ENCODE peak calls at places on chromosomes 1 and 21, in seven cellular contexts. Q is lower lobe of right lung; N is cardiac muscle cell; J is lung; H is heart left ventricle; T is left ventricle myocardium inferior; I is CD8-positive, alpha-beta T cell. E is an unnamed sample.

GRCh38 chr1:208219659-208220282 is 24.4 kb downstream of the PLXNA2 start:
- DNase-seq in I (no peak), N (peak; percentile 71), J (no peak), Q (peak; percentile 71), H (peak; percentile 81), T (peak; percentile 70), E (peak; percentile 66)

GRCh38 chr1:93471911-93472310 is 24.0 kb downstream of the FNBP1L start:
- DNase-seq in T (no peak), J (no peak), Q (no peak), I (no peak), N (no peak), H (no peak), E (no peak)

GRCh38 chr1:50373532-50373931 is 49.7 kb downstream of the DMRTA2 start:
- DNase-seq in Q (no peak), N (no peak), I (no peak), H (no peak), T (no peak), J (no peak), E (no peak)

GRCh38 chr1:20138961-20139550 is at the start of gene PLA2G2F:
- DNase-seq in H (no peak), J (no peak), N (no peak), T (no peak), I (no peak), Q (peak; percentile 22), E (no peak)

GRCh38 chr1:15969321-15969880 is 6.5 kb downstream of the ZBTB17 start:
- DNase-seq in Q (no peak), I (no peak), N (no peak), T (no peak), H (no peak), J (no peak), E (no peak)

GRCh38 chr1:185969028-185969427 is 234.8 kb downstream of the HMCN1 start:
- DNase-seq in T (no peak), N (no peak), J (no peak), H (no peak), Q (no peak), I (no peak), E (no peak)

GRCh38 chr1:169196566-169196965 is 90.1 kb downstream of the ATP1B1 start:
- DNase-seq in H (no peak), N (no peak), J (no peak), Q (no peak), I (no peak), T (no peak), E (no peak)

GRCh38 chr1:86970938-86971337 is 56.5 kb downstream of the HS2ST1 start:
- DNase-seq in N (no peak), Q (no peak), H (no peak), T (no peak), I (no peak), J (no peak), E (no peak)

GRCh38 chr1:162323023-162323422 is 53.6 kb downstream of the SPATA46 start:
- DNase-seq in N (no peak), J (no peak), I (no peak), H (no peak), Q (no peak), T (no peak), E (no peak)

GRCh38 chr1:36924282-36924791 is 110.0 kb downstream of the GRIK3 start:
- DNase-seq in N (peak; percentile 92), H (peak; percentile 49), Q (peak; percentile 55), I (peak; percentile 24), J (peak; percentile 43), T (peak; percentile 42), E (peak; percentile 51)

GRCh38 chr1:16969057-16969609 is 11.3 kb downstream of the MFAP2 start:
- DNase-seq in Q (no peak), H (no peak), T (no peak), I (no peak), J (no peak), N (no peak), E (no peak)

GRCh38 chr1:204304067-204304466 is 55.7 kb downstream of the PLEKHA6 start:
- DNase-seq in T (no peak), J (no peak), H (no peak), Q (no peak), I (no peak), N (no peak), E (no peak)

GRCh38 chr1:235027076-235027861 is 101.4 kb downstream of the TOMM20 start:
- DNase-seq in I (no peak), N (no peak), Q (no peak), T (no peak), H (no peak), J (no peak), E (peak; percentile 15)

GRCh38 chr1:23801338-23801748 is 789 bp upstream of the GALE start:
- DNase-seq in N (no peak), Q (peak; percentile 68), J (no peak), I (no peak), T (no peak), H (no peak), E (no peak)

GRCh38 chr1:98781906-98782305 is 120.4 kb downstream of the SNX7 start:
- DNase-seq in J (no peak), T (no peak), H (no peak), I (no peak), Q (no peak), N (no peak), E (no peak)

GRCh38 chr1:11178021-11179015 is 10.8 kb upstream of the ANGPTL7 start:
- DNase-seq in Q (no peak), J (no peak), I (no peak), H (no peak), N (peak; percentile 73), T (no peak), E (no peak)

GRCh38 chr1:232456720-232457119 is 173.2 kb downstream of the SIPA1L2 start:
- DNase-seq in H (no peak), J (no peak), T (no peak), I (no peak), Q (no peak), N (no peak), E (no peak)

GRCh38 chr1:186738896-186739295 is 58.7 kb upstream of the PTGS2 start:
- DNase-seq in I (no peak), N (no peak), T (no peak), H (no peak), J (no peak), Q (no peak), E (no peak)

GRCh38 chr1:206690516-206690915 is 5.8 kb downstream of the MAPKAPK2 start:
- DNase-seq in N (no peak), T (peak; percentile 74), J (no peak), Q (no peak), H (peak; percentile 71), I (no peak), E (no peak)

GRCh38 chr1:46522969-46523320 is 28.5 kb downstream of the KNCN start:
- DNase-seq in H (no peak), N (no peak), I (no peak), J (no peak), T (no peak), Q (peak; percentile 43), E (no peak)

GRCh38 chr21:28396421-28396820 is 596.3 kb downstream of the LTN1 start:
- DNase-seq in T (no peak), N (no peak), Q (no peak), I (no peak), H (no peak), J (no peak), E (no peak)

GRCh38 chr1:23567996-23568607 is 8.8 kb upstream of the ID3 start:
- DNase-seq in T (peak; percentile 35), Q (peak; percentile 50), H (peak; percentile 61), N (peak; percentile 68), J (no peak), I (no peak), E (peak; percentile 73)

GRCh38 chr1:47436304-47436978 is 1.4 kb upstream of the FOXD2 start:
- DNase-seq in Q (peak; percentile 83), J (peak; percentile 73), H (peak; percentile 75), I (peak; percentile 80), N (peak; percentile 80), T (peak; percentile 68), E (peak; percentile 74)

GRCh38 chr1:184905601-184906322 is 68.5 kb downstream of the NIBAN1 start:
- DNase-seq in I (no peak), H (no peak), J (no peak), Q (no peak), T (no peak), N (no peak), E (no peak)

GRCh38 chr1:32273389-32274208 is 18.3 kb upstream of the HDAC1 start:
- DNase-seq in I (peak; percentile 91), T (no peak), Q (no peak), J (no peak), H (no peak), N (no peak), E (no peak)

GRCh38 chr1:111716371-111716770 is 22.8 kb downstream of the INKA2 start:
- DNase-seq in I (no peak), N (no peak), T (no peak), Q (no peak), H (no peak), J (no peak), E (no peak)

GRCh38 chr1:63321061-63321787 is 1.1 kb upstream of the FOXD3 start:
- DNase-seq in J (no peak), H (no peak), Q (no peak), I (no peak), T (no peak), N (no peak), E (no peak)

GRCh38 chr1:198655464-198656121 is 16.8 kb downstream of the PTPRC start:
- DNase-seq in J (no peak), H (no peak), Q (no peak), T (no peak), N (no peak), I (no peak), E (no peak)

GRCh38 chr1:28246427-28246832 is 10.5 kb downstream of the ATP5IF1 start:
- DNase-seq in T (no peak), Q (no peak), H (no peak), N (no peak), J (no peak), I (peak; percentile 29), E (no peak)

GRCh38 chr1:35536551-35537162 is 20.5 kb downstream of the KIAA0319L start:
- DNase-seq in Q (no peak), N (no peak), T (no peak), J (no peak), I (no peak), H (no peak), E (no peak)
- H3K4me1 ChIP-seq in Q (peaks cover 68% of the 10 kb centered on the region), N (no peaks in the 10 kb centered on the region), T (peaks cover 96% of the 10 kb centered on the region), J (peaks cover 10% of the 10 kb centered on the region), I (peaks cover 63% of the 10 kb centered on the region), H (peaks cover 55% of the 10 kb centered on the region), E (no peaks in the 10 kb centered on the region)

GRCh38 chr1:44817771-44818495 is 9.6 kb downstream of the BTBD19 start:
- DNase-seq in I (no peak), N (no peak), T (peak; percentile 3), H (no peak), Q (peak; percentile 10), J (no peak), E (peak; percentile 23)
- H3K4me1 ChIP-seq in I (peaks cover 35% of the 10 kb centered on the region), N (no peaks in the 10 kb centered on the region), T (peaks cover 43% of the 10 kb centered on the region), H (peaks cover 19% of the 10 kb centered on the region), Q (peaks cover 45% of the 10 kb centered on the region), J (peaks cover 10% of the 10 kb centered on the region), E (peaks cover 29% of the 10 kb centered on the region)

GRCh38 chr1:183817576-183818288 is 12.8 kb downstream of the RGL1 start:
- DNase-seq in T (no peak), Q (no peak), J (no peak), H (no peak), I (no peak), N (no peak), E (no peak)
- H3K4me1 ChIP-seq in T (peaks cover 80% of the 10 kb centered on the region), Q (peaks cover 70% of the 10 kb centered on the region), J (peaks cover 12% of the 10 kb centered on the region), H (peaks cover 48% of the 10 kb centered on the region), I (no peaks in the 10 kb centered on the region), N (peaks cover 60% of the 10 kb centered on the region), E (peaks cover 26% of the 10 kb centered on the region)

DNA sequence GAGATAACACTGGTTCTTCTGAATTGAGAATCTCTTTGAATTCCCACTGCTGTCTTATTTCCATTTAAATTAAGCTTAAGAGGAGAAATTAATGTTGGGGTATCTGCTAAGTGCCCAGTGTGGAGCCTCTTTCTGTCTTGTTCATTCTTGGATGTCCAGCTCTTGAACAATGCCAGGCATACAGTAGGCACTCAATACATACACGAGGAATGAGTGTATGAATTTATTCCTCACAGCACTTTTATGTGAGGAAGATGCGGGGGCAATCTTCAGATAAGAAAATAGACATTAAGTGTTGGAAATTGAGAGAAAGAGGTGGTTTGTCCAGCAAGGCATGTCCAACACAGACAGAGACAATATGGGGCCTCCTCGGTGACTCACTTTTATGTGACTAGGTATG is 11.8 kb upstream of the ATF3 start:
- DNase-seq in I (no peak), Q (no peak), T (no peak), N (no peak), H (no peak), J (no peak), E (no peak)
- H3K4me1 ChIP-seq in I (peaks cover 11% of the 10 kb centered on the region), Q (peaks cover 9% of the 10 kb centered on the region), T (no peaks in the 10 kb centered on the region), N (peaks cover 7% of the 10 kb centered on the region), H (no peaks in the 10 kb centered on the region), J (peaks cover 2% of the 10 kb centered on the region), E (no peaks in the 10 kb centered on the region)

E was measured in tibial artery.